ENCODE peak calls at places on chromosomes 3 and 15, in nine cellular contexts. One of them, this sample, is unnamed.

GRCh38 chr3:98655666-98656065 is 62.3 kb upstream of the CPOX start:
- DNase-seq in GM23338: no peak
- DNase-seq in lung: no peak
- DNase-seq in hepatocyte: no peak
- DNase-seq in dorsolateral prefrontal cortex: no peak
- DNase-seq in astrocyte of the cerebellum: peak
- DNase-seq in ovary: no peak
- DNase-seq in lower lobe of right lung: no peak
- DNase-seq in fibroblast of pulmonary artery: peak
- DNase-seq in this sample: peak

GRCh38 chr3:195774917-195775316 is 36.8 kb downstream of the MUC4 start:
- DNase-seq in GM23338: peak
- DNase-seq in lung: peak
- DNase-seq in hepatocyte: peak
- DNase-seq in dorsolateral prefrontal cortex: no peak
- DNase-seq in astrocyte of the cerebellum: no peak
- DNase-seq in ovary: no peak
- DNase-seq in lower lobe of right lung: peak
- DNase-seq in fibroblast of pulmonary artery: peak
- DNase-seq in this sample: peak

GRCh38 chr15:73237910-73238309 is 130.8 kb downstream of the HCN4 start:
- DNase-seq in GM23338: no peak
- DNase-seq in lung: no peak
- DNase-seq in hepatocyte: no peak
- DNase-seq in dorsolateral prefrontal cortex: no peak
- DNase-seq in astrocyte of the cerebellum: no peak
- DNase-seq in ovary: no peak
- DNase-seq in lower lobe of right lung: no peak
- DNase-seq in fibroblast of pulmonary artery: no peak
- DNase-seq in this sample: no peak

GRCh38 chr15:31852933-31853332 is 177.4 kb upstream of the CHRNA7 start:
- DNase-seq in GM23338: no peak
- DNase-seq in lung: no peak
- DNase-seq in hepatocyte: no peak
- DNase-seq in dorsolateral prefrontal cortex: no peak
- DNase-seq in astrocyte of the cerebellum: no peak
- DNase-seq in ovary: no peak
- DNase-seq in lower lobe of right lung: no peak
- DNase-seq in fibroblast of pulmonary artery: no peak
- DNase-seq in this sample: no peak

GRCh38 chr15:25859838-25860645 is 3.1 kb downstream of the ATP10A start:
- DNase-seq in GM23338: no peak
- DNase-seq in lung: peak
- DNase-seq in hepatocyte: no peak
- DNase-seq in dorsolateral prefrontal cortex: no peak
- DNase-seq in astrocyte of the cerebellum: no peak
- DNase-seq in ovary: no peak
- DNase-seq in lower lobe of right lung: no peak
- DNase-seq in fibroblast of pulmonary artery: no peak
- DNase-seq in this sample: no peak

GRCh38 chr3:153169793-153170386 is 7.9 kb downstream of the RAP2B start:
- DNase-seq in GM23338: no peak
- DNase-seq in lung: no peak
- DNase-seq in hepatocyte: no peak
- DNase-seq in dorsolateral prefrontal cortex: no peak
- DNase-seq in astrocyte of the cerebellum: no peak
- DNase-seq in ovary: no peak
- DNase-seq in lower lobe of right lung: no peak
- DNase-seq in fibroblast of pulmonary artery: no peak
- DNase-seq in this sample: no peak

GRCh38 chr3:37997791-37998370 is 7.3 kb downstream of the VILL start:
- DNase-seq in GM23338: no peak
- DNase-seq in lung: no peak
- DNase-seq in hepatocyte: no peak
- DNase-seq in dorsolateral prefrontal cortex: peak
- DNase-seq in astrocyte of the cerebellum: no peak
- DNase-seq in ovary: peak
- DNase-seq in lower lobe of right lung: no peak
- DNase-seq in fibroblast of pulmonary artery: no peak
- DNase-seq in this sample: no peak

GRCh38 chr3:196648856-196649255 is 9.4 kb downstream of the NRROS start:
- DNase-seq in GM23338: no peak
- DNase-seq in lung: no peak
- DNase-seq in hepatocyte: no peak
- DNase-seq in dorsolateral prefrontal cortex: no peak
- DNase-seq in astrocyte of the cerebellum: no peak
- DNase-seq in ovary: no peak
- DNase-seq in lower lobe of right lung: no peak
- DNase-seq in fibroblast of pulmonary artery: peak
- DNase-seq in this sample: peak

GRCh38 chr3:86029590-86029989 is 961.4 kb downstream of the VGLL3 start:
- DNase-seq in GM23338: peak
- DNase-seq in lung: no peak
- DNase-seq in hepatocyte: no peak
- DNase-seq in dorsolateral prefrontal cortex: no peak
- DNase-seq in astrocyte of the cerebellum: no peak
- DNase-seq in ovary: no peak
- DNase-seq in lower lobe of right lung: no peak
- DNase-seq in fibroblast of pulmonary artery: no peak
- DNase-seq in this sample: no peak

GRCh38 chr15:91271565-91272153 is 171.6 kb downstream of the SV2B start:
- DNase-seq in GM23338: peak
- DNase-seq in lung: peak
- DNase-seq in hepatocyte: peak
- DNase-seq in dorsolateral prefrontal cortex: peak
- DNase-seq in astrocyte of the cerebellum: peak
- DNase-seq in ovary: peak
- DNase-seq in lower lobe of right lung: no peak
- DNase-seq in fibroblast of pulmonary artery: peak
- DNase-seq in this sample: peak

GRCh38 chr3:78848392-78849288 is 919.2 kb downstream of the ROBO1 start:
- DNase-seq in GM23338: no peak
- DNase-seq in lung: no peak
- DNase-seq in hepatocyte: no peak
- DNase-seq in dorsolateral prefrontal cortex: no peak
- DNase-seq in astrocyte of the cerebellum: no peak
- DNase-seq in ovary: no peak
- DNase-seq in lower lobe of right lung: no peak
- DNase-seq in fibroblast of pulmonary artery: no peak
- DNase-seq in this sample: no peak

GRCh38 chr3:58021072-58021959 is 13.1 kb downstream of the FLNB start:
- DNase-seq in GM23338: peak
- DNase-seq in lung: no peak
- DNase-seq in hepatocyte: no peak
- DNase-seq in dorsolateral prefrontal cortex: no peak
- DNase-seq in astrocyte of the cerebellum: no peak
- DNase-seq in ovary: no peak
- DNase-seq in lower lobe of right lung: no peak
- DNase-seq in fibroblast of pulmonary artery: no peak
- DNase-seq in this sample: no peak

GRCh38 chr3:37183375-37183831 is 9.0 kb upstream of the LRRFIP2 start:
- DNase-seq in GM23338: peak
- DNase-seq in lung: no peak
- DNase-seq in hepatocyte: no peak
- DNase-seq in dorsolateral prefrontal cortex: no peak
- DNase-seq in astrocyte of the cerebellum: peak
- DNase-seq in ovary: no peak
- DNase-seq in lower lobe of right lung: no peak
- DNase-seq in fibroblast of pulmonary artery: peak
- DNase-seq in this sample: peak

GRCh38 chr15:35481992-35482391 is 64.0 kb downstream of the DPH6 start:
- DNase-seq in GM23338: peak
- DNase-seq in lung: no peak
- DNase-seq in hepatocyte: peak
- DNase-seq in dorsolateral prefrontal cortex: no peak
- DNase-seq in astrocyte of the cerebellum: peak
- DNase-seq in ovary: no peak
- DNase-seq in lower lobe of right lung: no peak
- DNase-seq in fibroblast of pulmonary artery: peak
- DNase-seq in this sample: peak

GRCh38 chr3:42013652-42014442 is 51.9 kb upstream of the ULK4 start:
- DNase-seq in GM23338: peak
- DNase-seq in lung: peak
- DNase-seq in hepatocyte: peak
- DNase-seq in dorsolateral prefrontal cortex: peak
- DNase-seq in astrocyte of the cerebellum: no peak
- DNase-seq in ovary: peak
- DNase-seq in lower lobe of right lung: peak
- DNase-seq in fibroblast of pulmonary artery: no peak
- DNase-seq in this sample: no peak

GRCh38 chr3:183490653-183491052 is 62.2 kb upstream of the MCF2L2 start:
- DNase-seq in GM23338: peak
- DNase-seq in lung: peak
- DNase-seq in hepatocyte: peak
- DNase-seq in dorsolateral prefrontal cortex: no peak
- DNase-seq in astrocyte of the cerebellum: no peak
- DNase-seq in ovary: no peak
- DNase-seq in lower lobe of right lung: no peak
- DNase-seq in fibroblast of pulmonary artery: peak
- DNase-seq in this sample: no peak

GRCh38 chr15:96047255-96047931 is 283.1 kb upstream of the NR2F2 start:
- DNase-seq in GM23338: no peak
- DNase-seq in lung: no peak
- DNase-seq in hepatocyte: no peak
- DNase-seq in dorsolateral prefrontal cortex: no peak
- DNase-seq in astrocyte of the cerebellum: peak
- DNase-seq in ovary: no peak
- DNase-seq in lower lobe of right lung: no peak
- DNase-seq in fibroblast of pulmonary artery: peak
- DNase-seq in this sample: peak

GRCh38 chr3:191217331-191217730 is 18.3 kb downstream of the OSTN start:
- DNase-seq in GM23338: no peak
- DNase-seq in lung: no peak
- DNase-seq in hepatocyte: no peak
- DNase-seq in dorsolateral prefrontal cortex: no peak
- DNase-seq in astrocyte of the cerebellum: no peak
- DNase-seq in ovary: no peak
- DNase-seq in lower lobe of right lung: no peak
- DNase-seq in fibroblast of pulmonary artery: peak
- DNase-seq in this sample: peak

GRCh38 chr3:186073641-186074040 is 35.2 kb downstream of the ETV5 start:
- DNase-seq in GM23338: no peak
- DNase-seq in lung: no peak
- DNase-seq in hepatocyte: no peak
- DNase-seq in dorsolateral prefrontal cortex: no peak
- DNase-seq in astrocyte of the cerebellum: no peak
- DNase-seq in ovary: no peak
- DNase-seq in lower lobe of right lung: no peak
- DNase-seq in fibroblast of pulmonary artery: no peak
- DNase-seq in this sample: peak

GRCh38 chr3:122530164-122530563 is 15.4 kb upstream of the KPNA1 start:
- DNase-seq in GM23338: no peak
- DNase-seq in lung: no peak
- DNase-seq in hepatocyte: no peak
- DNase-seq in dorsolateral prefrontal cortex: no peak
- DNase-seq in astrocyte of the cerebellum: no peak
- DNase-seq in ovary: no peak
- DNase-seq in lower lobe of right lung: no peak
- DNase-seq in fibroblast of pulmonary artery: no peak
- DNase-seq in this sample: no peak

GRCh38 chr15:101844916-101845315 is 32.9 kb downstream of the OR4F15 start:
- DNase-seq in GM23338: no peak
- DNase-seq in lung: no peak
- DNase-seq in hepatocyte: no peak
- DNase-seq in dorsolateral prefrontal cortex: no peak
- DNase-seq in astrocyte of the cerebellum: no peak
- DNase-seq in ovary: no peak
- DNase-seq in lower lobe of right lung: no peak
- DNase-seq in fibroblast of pulmonary artery: no peak
- DNase-seq in this sample: no peak

GRCh38 chr15:69462030-69462492 is 9.4 kb downstream of the RPLP1 start:
- DNase-seq in GM23338: no peak
- DNase-seq in lung: peak
- DNase-seq in hepatocyte: no peak
- DNase-seq in dorsolateral prefrontal cortex: peak
- DNase-seq in astrocyte of the cerebellum: no peak
- DNase-seq in ovary: peak
- DNase-seq in lower lobe of right lung: peak
- DNase-seq in fibroblast of pulmonary artery: no peak
- DNase-seq in this sample: no peak
- H3K4me3 ChIP-seq in GM23338: peak
- H3K4me3 ChIP-seq in lung: peak
- H3K4me3 ChIP-seq in hepatocyte: no peak
- H3K4me3 ChIP-seq in dorsolateral prefrontal cortex: peak
- H3K4me3 ChIP-seq in astrocyte of the cerebellum: peak
- H3K4me3 ChIP-seq in ovary: peak
- H3K4me3 ChIP-seq in lower lobe of right lung: peak
- H3K4me3 ChIP-seq in fibroblast of pulmonary artery: peak
- H3K4me3 ChIP-seq in this sample: peak

GRCh38 chr3:55885721-55886120 is 398.6 kb upstream of the WNT5A start:
- DNase-seq in GM23338: peak
- DNase-seq in lung: no peak
- DNase-seq in hepatocyte: peak
- DNase-seq in dorsolateral prefrontal cortex: no peak
- DNase-seq in astrocyte of the cerebellum: no peak
- DNase-seq in ovary: no peak
- DNase-seq in lower lobe of right lung: no peak
- DNase-seq in fibroblast of pulmonary artery: peak
- DNase-seq in this sample: peak
- TF ChIP-seq CTCF in GM23338: peak
- TF ChIP-seq CTCF in lung: no peak
- TF ChIP-seq CTCF in hepatocyte: peak
- TF ChIP-seq CTCF in dorsolateral prefrontal cortex: no peak
- TF ChIP-seq CTCF in astrocyte of the cerebellum: peak
- TF ChIP-seq CTCF in ovary: no peak
- TF ChIP-seq CTCF in lower lobe of right lung: no peak
- TF ChIP-seq CTCF in fibroblast of pulmonary artery: no peak
- TF ChIP-seq CTCF in this sample: peak

GRCh38 chr15:92891533-92892200 is 8.5 kb upstream of the CHD2 start:
- DNase-seq in GM23338: no peak
- DNase-seq in lung: no peak
- DNase-seq in hepatocyte: no peak
- DNase-seq in dorsolateral prefrontal cortex: no peak
- DNase-seq in astrocyte of the cerebellum: no peak
- DNase-seq in ovary: no peak
- DNase-seq in lower lobe of right lung: no peak
- DNase-seq in fibroblast of pulmonary artery: no peak
- DNase-seq in this sample: no peak
- H3K4me3 ChIP-seq in GM23338: no peak
- H3K4me3 ChIP-seq in lung: no peak
- H3K4me3 ChIP-seq in hepatocyte: no peak
- H3K4me3 ChIP-seq in dorsolateral prefrontal cortex: peak
- H3K4me3 ChIP-seq in astrocyte of the cerebellum: no peak
- H3K4me3 ChIP-seq in ovary: no peak
- H3K4me3 ChIP-seq in lower lobe of right lung: peak
- H3K4me3 ChIP-seq in fibroblast of pulmonary artery: no peak
- H3K4me3 ChIP-seq in this sample: no peak

DNA sequence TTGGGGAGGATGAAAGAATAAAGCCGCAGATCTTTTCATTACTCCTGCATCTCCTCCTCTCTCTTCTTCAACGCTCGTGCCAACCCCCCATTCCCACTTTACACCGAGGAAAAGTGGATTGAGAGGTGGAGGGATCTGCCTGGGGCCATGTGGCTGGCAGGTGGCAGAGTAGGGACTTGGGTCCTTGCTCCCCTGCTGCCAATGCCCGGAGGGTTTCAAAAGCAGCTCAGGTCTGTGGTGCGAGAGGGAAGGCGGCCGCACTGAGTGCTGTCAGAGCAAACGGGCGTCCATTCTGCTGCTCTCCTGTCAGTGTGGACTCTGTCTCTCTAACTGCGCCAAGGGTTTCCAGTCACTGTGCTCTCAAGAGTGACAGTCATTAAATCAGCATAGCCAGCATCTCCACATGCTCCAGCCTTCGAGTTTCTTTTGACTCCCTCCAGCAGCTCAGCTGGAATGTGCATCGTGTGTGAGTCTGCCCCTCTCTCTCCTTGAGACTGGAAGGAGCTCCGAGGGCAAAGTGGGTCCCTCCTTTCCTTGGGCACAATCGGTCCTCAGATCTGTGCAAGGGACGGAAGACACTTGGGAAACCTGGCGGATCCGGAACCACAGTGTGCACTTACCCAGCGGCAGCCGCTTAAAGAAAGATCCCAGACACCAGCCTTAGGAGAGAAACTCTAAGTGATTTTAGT is 68.6 kb downstream of the VGLL4 start:
- DNase-seq in GM23338: no peak
- DNase-seq in lung: no peak
- DNase-seq in hepatocyte: no peak
- DNase-seq in dorsolateral prefrontal cortex: no peak
- DNase-seq in astrocyte of the cerebellum: no peak
- DNase-seq in ovary: no peak
- DNase-seq in lower lobe of right lung: no peak
- DNase-seq in fibroblast of pulmonary artery: no peak
- DNase-seq in this sample: no peak
- TF ChIP-seq CTCF in GM23338: no peak
- TF ChIP-seq CTCF in lung: no peak
- TF ChIP-seq CTCF in hepatocyte: no peak
- TF ChIP-seq CTCF in dorsolateral prefrontal cortex: no peak
- TF ChIP-seq CTCF in astrocyte of the cerebellum: no peak
- TF ChIP-seq CTCF in ovary: no peak
- TF ChIP-seq CTCF in lower lobe of right lung: no peak
- TF ChIP-seq CTCF in fibroblast of pulmonary artery: no peak
- TF ChIP-seq CTCF in this sample: no peak